ENCODE peak calls at places on chromosomes 4 and X, in seven cellular contexts. J is CD4-positive, CD25-positive, alpha-beta regulatory T cell; H is transverse colon; Y is WERI-Rb-1; Z is Peyer's patch; F is PC-3; X is small intestine. R is an unnamed sample.

GRCh38 chr4:68892861-68893260 is 58.7 kb downstream of the UGT2A3 start:
- DNase-seq in H (no peak), J (no peak), F (no peak), X (no peak), Z (no peak), Y (no peak), R (no peak)

GRCh38 chrX:17590892-17591740 is 146.2 kb upstream of the SCML1 start:
- DNase-seq in H (peak; percentile 59), J (no peak), F (peak; percentile 79), Y (peak; percentile 42), Z (peak; percentile 54), X (peak; percentile 60), R (no peak)

GRCh38 chrX:42524374-42524773 is 253.6 kb downstream of the PPP1R2C start:
- DNase-seq in F (no peak), H (no peak), J (no peak), Z (no peak), Y (no peak), X (no peak), R (no peak)

GRCh38 chr4:167897116-167897515 is 195.2 kb upstream of the ANXA10 start:
- DNase-seq in H (no peak), J (no peak), Z (no peak), F (no peak), Y (peak; percentile 31), X (no peak), R (no peak)

GRCh38 chr4:127747883-127748282 is 17.7 kb downstream of the SLC25A31 start:
- DNase-seq in X (no peak), Z (no peak), J (no peak), H (no peak), F (peak; percentile 14), Y (no peak), R (no peak)

GRCh38 chr4:176383273-176384077 is 63.7 kb downstream of the SPCS3 start:
- DNase-seq in H (no peak), J (no peak), F (peak; percentile 15), Y (no peak), Z (no peak), X (no peak), R (no peak)

GRCh38 chrX:4091046-4091760 is 377.8 kb upstream of the PRKX start:
- DNase-seq in Y (no peak), F (peak; percentile 4), H (no peak), J (no peak), Z (no peak), X (no peak), R (no peak)

GRCh38 chr4:186700746-186701145 is 22.9 kb downstream of the FAT1 start:
- DNase-seq in Y (no peak), X (no peak), J (no peak), F (peak; percentile 22), H (no peak), Z (no peak), R (no peak)

GRCh38 chrX:84144281-84144680 is 43.7 kb downstream of the RPS6KA6 start:
- DNase-seq in H (no peak), Y (no peak), X (no peak), J (no peak), F (no peak), Z (no peak), R (no peak)

GRCh38 chr4:183098080-183098722 is 856 bp upstream of the WWC2 start:
- DNase-seq in Z (peak; percentile 62), Y (no peak), H (peak; percentile 43), F (peak; percentile 42), J (no peak), X (peak; percentile 8), R (no peak)

GRCh38 chr4:128068927-128069326 is 7.8 kb downstream of the LARP1B start:
- DNase-seq in H (no peak), J (no peak), F (peak; percentile 53), Y (peak; percentile 56), X (peak; percentile 25), Z (no peak), R (no peak)

GRCh38 chr4:35286434-35286833 is 957.9 kb downstream of the ARAP2 start:
- DNase-seq in J (no peak), F (no peak), Z (no peak), Y (no peak), H (no peak), X (no peak), R (no peak)

GRCh38 chr4:126539771-126540170 is 1093.0 kb upstream of the INTU start:
- DNase-seq in Y (no peak), Z (no peak), J (no peak), F (no peak), H (no peak), X (no peak), R (no peak)

GRCh38 chrX:19791562-19791961 is 95.8 kb downstream of the SH3KBP1 start:
- DNase-seq in Y (no peak), H (no peak), X (no peak), Z (no peak), J (peak; percentile 4), F (no peak), R (no peak)

GRCh38 chrX:2875798-2876399 is 47.2 kb downstream of the GYG2 start:
- DNase-seq in H (no peak), F (peak; percentile 26), J (no peak), Y (no peak), X (peak; percentile 23), Z (no peak), R (no peak)

GRCh38 chrX:107701493-107702121 is 73.3 kb downstream of the PRPS1 start:
- DNase-seq in F (no peak), X (no peak), H (no peak), Y (no peak), Z (no peak), J (no peak), R (no peak)

GRCh38 chr4:74006009-74006476 is 7.6 kb upstream of the CXCL5 start:
- DNase-seq in X (no peak), Y (no peak), H (no peak), Z (no peak), J (no peak), F (peak; percentile 45), R (no peak)

GRCh38 chrX:44904542-44905115 is 31.6 kb downstream of the KDM6A start:
- DNase-seq in J (no peak), X (no peak), Z (no peak), Y (no peak), F (no peak), H (no peak), R (no peak)

GRCh38 chrX:44903842-44904530 is 31.0 kb downstream of the KDM6A start:
- DNase-seq in Y (no peak), F (no peak), H (no peak), Z (no peak), X (no peak), J (no peak), R (no peak)

GRCh38 chrX:44908198-44908597 is 35.2 kb downstream of the KDM6A start:
- DNase-seq in H (no peak), X (no peak), Y (no peak), Z (no peak), J (no peak), F (no peak), R (no peak)

GRCh38 chrX:44906542-44906941 is 33.6 kb downstream of the KDM6A start:
- DNase-seq in Y (no peak), H (no peak), J (no peak), F (no peak), X (no peak), Z (no peak), R (no peak)

DNA sequence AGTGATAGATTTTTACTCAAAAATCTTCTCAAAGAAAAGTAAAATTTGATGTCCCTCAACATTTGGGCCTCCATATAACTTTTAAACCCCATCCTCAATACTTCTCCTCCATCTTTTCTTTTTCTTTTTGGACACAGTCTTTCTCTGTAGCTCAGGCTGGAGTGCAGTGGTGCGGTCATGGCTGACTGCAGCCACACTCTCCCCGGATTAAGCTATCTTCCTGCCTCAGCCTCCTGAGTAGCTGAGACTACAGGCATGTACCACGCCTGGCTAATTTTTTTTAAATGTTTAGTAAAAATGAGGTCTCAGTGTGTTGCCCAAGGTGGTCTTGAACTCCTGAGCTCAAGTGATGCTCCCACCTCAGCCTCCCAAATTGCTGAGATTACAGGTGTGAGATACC is 33.1 kb downstream of the KDM6A start:
- DNase-seq in Y (peak; percentile 13), F (no peak), X (no peak), Z (no peak), H (no peak), J (no peak), R (no peak)
- H3K4me3 ChIP-seq in Y (no peak overlapping the region), F (no peak overlapping the region), X (no peak overlapping the region), Z (no peak overlapping the region), H (no peak overlapping the region), J (no peak overlapping the region), R (no peak overlapping the region)

GRCh38 chrX:48597353-48598264 is at the start of gene WDR13:
- DNase-seq in J (peak; percentile 83), F (peak; percentile 96), X (peak; percentile 94), Z (peak; percentile 90), Y (peak; percentile 91), H (peak; percentile 94), R (peak; percentile 65)

GRCh38 chrX:48592971-48593370 is 4.3 kb upstream of the WDR13 start:
- DNase-seq in J (no peak), H (no peak), Y (no peak), X (no peak), F (no peak), Z (no peak), R (no peak)

GRCh38 chrX:48598645-48599044 is 1.4 kb downstream of the WDR13 start:
- DNase-seq in J (no peak), Y (no peak), Z (no peak), X (no peak), H (no peak), F (no peak), R (no peak)

GRCh38 chrX:48599341-48599740 is 2.0 kb downstream of the WDR13 start:
- DNase-seq in H (no peak), J (no peak), F (no peak), Z (no peak), Y (no peak), X (no peak), R (no peak)

GRCh38 chrX:48595929-48596328 is 1.4 kb upstream of the WDR13 start:
- DNase-seq in F (no peak), J (no peak), H (no peak), Z (no peak), Y (no peak), X (no peak), R (no peak)
- H3K27ac ChIP-seq in F (no peak overlapping the region), J (no peak overlapping the region), H (no peak overlapping the region), Z (no peak overlapping the region), Y (no peak overlapping the region), X (no peak overlapping the region), R (peak overlapping the region; percentile 62)

DNA sequence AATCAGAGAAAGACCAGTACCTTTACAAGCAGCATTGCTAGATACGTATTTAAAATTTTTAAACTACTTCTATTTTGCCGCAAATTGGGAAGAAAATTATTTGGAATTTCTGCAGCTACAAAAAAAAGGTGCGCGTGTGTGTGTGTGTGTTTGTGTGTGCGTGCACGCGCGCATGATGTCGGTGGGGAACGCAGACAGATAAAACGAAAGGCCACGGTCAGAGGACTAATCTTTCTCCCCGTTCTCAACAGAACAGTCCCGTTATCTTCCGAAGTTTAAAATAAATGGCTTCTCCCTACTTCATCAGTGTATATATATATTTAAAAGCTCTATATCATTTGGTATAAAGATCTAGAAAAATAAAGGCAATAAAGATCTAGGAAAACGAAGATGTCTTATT is 1.6 kb downstream of the MGARP start:
- DNase-seq in J (no peak), H (no peak), X (no peak), F (no peak), Y (no peak), Z (no peak), R (no peak)
- H3K4me3 ChIP-seq in J (no peak overlapping the region), H (no peak overlapping the region), X (no peak overlapping the region), F (no peak overlapping the region), Y (no peak overlapping the region), Z (no peak overlapping the region), R (no peak overlapping the region)

GRCh38 chrX:23898412-23898959 is 9.3 kb downstream of the APOO start:
- DNase-seq in X (no peak), J (no peak), Y (no peak), H (no peak), F (peak; percentile 69), Z (no peak), R (no peak)
- H3K27ac ChIP-seq in X (no peak overlapping the region), J (no peak overlapping the region), Y (no peak overlapping the region), H (no peak overlapping the region), F (peak overlapping the region; percentile 92), Z (no peak overlapping the region), R (peak overlapping the region; percentile 50)

R was measured in SK-N-MC.